ENCODE peak calls at places on chromosomes 6 and 20, in ten cellular contexts. K, Q, V, W, J, Y, F, L, X and U are unnamed samples.

GRCh38 chr6:11653028-11653583 is 115.6 kb downstream of the TMEM170B start:
- DNase-seq in L (peak), W (no peak), Q (peak), J (peak), V (peak), Y (peak), X (peak), K (peak), F (peak), U (peak)

GRCh38 chr6:168039301-168039700 is 39.7 kb downstream of the FRMD1 start:
- DNase-seq in X (no peak), Q (no peak), F (no peak), W (no peak), K (no peak), J (no peak), V (no peak), Y (no peak), L (no peak), U (no peak)

GRCh38 chr20:59023616-59024015 is 4.4 kb downstream of the TUBB1 start:
- DNase-seq in X (no peak), F (no peak), Y (no peak), W (no peak), L (no peak), Q (no peak), K (no peak), J (no peak), V (no peak), U (no peak)

GRCh38 chr6:23940466-23940865 is 185.5 kb upstream of the NRSN1 start:
- DNase-seq in W (no peak), Q (no peak), V (no peak), K (no peak), Y (no peak), J (no peak), L (no peak), F (no peak), X (no peak), U (no peak)

GRCh38 chr6:53794073-53794719 is 609 bp upstream of the LRRC1 start:
- DNase-seq in Q (peak), V (peak), Y (peak), W (peak), J (peak), L (peak), K (peak), X (peak), F (peak), U (peak)

GRCh38 chr6:29632789-29633531 is at the start of gene GABBR1:
- DNase-seq in L (peak), X (peak), W (peak), V (peak), J (peak), Q (peak), Y (peak), F (peak), K (peak), U (peak)

GRCh38 chr6:7721654-7722053 is 4.2 kb upstream of the BMP6 start:
- DNase-seq in Y (no peak), Q (peak), W (no peak), X (no peak), L (no peak), J (peak), V (no peak), F (peak), K (peak), U (peak)

GRCh38 chr6:139708342-139709199 is 334.1 kb upstream of the CITED2 start:
- DNase-seq in Y (peak), F (peak), X (no peak), V (no peak), Q (no peak), K (peak), L (no peak), W (no peak), J (peak), U (no peak)

GRCh38 chr6:50720623-50721022 is 7.3 kb downstream of the TFAP2D start:
- DNase-seq in V (no peak), J (no peak), K (peak), L (no peak), X (no peak), W (no peak), Y (no peak), F (no peak), Q (peak), U (no peak)

GRCh38 chr6:149903938-149904611 is 6.2 kb upstream of the RAET1E start:
- DNase-seq in X (no peak), F (no peak), Q (no peak), V (no peak), L (no peak), J (no peak), W (no peak), K (no peak), Y (no peak), U (no peak)

GRCh38 chr6:69957990-69958559 is 91.7 kb downstream of the COL19A1 start:
- DNase-seq in L (no peak), K (peak), W (no peak), Y (no peak), J (no peak), X (no peak), Q (no peak), V (no peak), F (peak), U (no peak)

GRCh38 chr6:116447496-116448011 is 13.6 kb upstream of the CALHM6 start:
- DNase-seq in X (peak), Y (peak), L (no peak), V (no peak), J (peak), W (no peak), K (peak), F (peak), Q (no peak), U (no peak)

GRCh38 chr20:17369506-17369905 is 142.7 kb downstream of the PCSK2 start:
- DNase-seq in Y (no peak), X (no peak), Q (no peak), L (no peak), W (no peak), J (no peak), K (no peak), F (no peak), V (no peak), U (no peak)

GRCh38 chr6:40308533-40309306 is 278.4 kb downstream of the LRFN2 start:
- DNase-seq in L (peak), Q (peak), X (peak), Y (peak), K (peak), J (peak), V (peak), W (peak), F (peak), U (peak)

GRCh38 chr6:130602151-130602770 is 224.9 kb upstream of the SMLR1 start:
- DNase-seq in L (no peak), Q (no peak), F (peak), K (peak), W (no peak), X (no peak), V (no peak), Y (peak), J (peak), U (no peak)

GRCh38 chr6:89267918-89268317 is 47.2 kb downstream of the GABRR2 start:
- DNase-seq in F (no peak), Q (no peak), K (no peak), Y (no peak), X (no peak), V (no peak), L (no peak), W (no peak), J (no peak), U (no peak)

GRCh38 chr6:128284128-128284527 is 236.3 kb downstream of the PTPRK start:
- DNase-seq in X (no peak), W (no peak), L (no peak), K (peak), F (no peak), J (no peak), Q (no peak), Y (no peak), V (no peak), U (no peak)

GRCh38 chr6:161511455-161512159 is 237.7 kb upstream of the AGPAT4 start:
- DNase-seq in X (no peak), J (no peak), V (no peak), K (no peak), Q (no peak), W (no peak), Y (no peak), F (no peak), L (no peak), U (no peak)

GRCh38 chr6:66307490-66307889 is 600.5 kb upstream of the EYS start:
- DNase-seq in W (no peak), K (no peak), Y (no peak), X (no peak), F (no peak), L (no peak), V (no peak), Q (no peak), J (no peak), U (no peak)

GRCh38 chr6:158160932-158161539 is 7.0 kb downstream of the SERAC1 start:
- DNase-seq in Q (no peak), K (peak), J (no peak), V (no peak), Y (peak), L (no peak), W (no peak), X (no peak), F (peak), U (no peak)

GRCh38 chr6:36050305-36050704 is 22.7 kb downstream of the MAPK14 start:
- DNase-seq in F (no peak), V (no peak), W (no peak), Y (no peak), J (no peak), K (no peak), Q (no peak), L (no peak), X (no peak), U (no peak)

GRCh38 chr6:24859608-24860007 is 60.9 kb upstream of the ARMH2 start:
- DNase-seq in J (no peak), K (no peak), F (no peak), X (no peak), Y (no peak), L (no peak), Q (no peak), V (no peak), W (no peak), U (no peak)

GRCh38 chr20:53934421-53935352 is 135.7 kb downstream of the BCAS1 start:
- DNase-seq in L (no peak), K (peak), F (peak), Y (peak), J (no peak), Q (peak), X (peak), W (peak), V (peak), U (peak)

GRCh38 chr6:62652692-62653328 is 366.8 kb upstream of the KHDRBS2 start:
- DNase-seq in Y (no peak), W (no peak), J (no peak), F (peak), X (no peak), V (no peak), Q (peak), K (peak), L (no peak), U (no peak)

GRCh38 chr20:24502184-24502583 is 32.8 kb downstream of the SYNDIG1 start:
- DNase-seq in L (no peak), F (peak), V (no peak), Y (peak), W (no peak), J (peak), X (peak), K (peak), Q (no peak), U (no peak)

GRCh38 chr6:98036344-98036743 is 753.3 kb upstream of the MMS22L start:
- DNase-seq in J (no peak), X (no peak), K (no peak), L (no peak), Q (no peak), W (no peak), F (no peak), V (no peak), Y (no peak), U (no peak)

GRCh38 chr6:77245026-77245425 is 218.3 kb downstream of the HTR1B start:
- DNase-seq in F (no peak), L (no peak), J (no peak), K (peak), X (no peak), Y (no peak), V (no peak), W (no peak), Q (no peak), U (no peak)

GRCh38 chr6:21500894-21501293 is 92.7 kb upstream of the SOX4 start:
- DNase-seq in K (no peak), Y (no peak), X (no peak), J (no peak), F (no peak), L (no peak), W (no peak), Q (no peak), V (no peak), U (no peak)

GRCh38 chr20:3165473-3166337 is 6.0 kb upstream of the FASTKD5 start:
- DNase-seq in F (peak), W (peak), K (peak), J (no peak), X (peak), V (no peak), Q (no peak), L (no peak), Y (no peak), U (no peak)

DNA sequence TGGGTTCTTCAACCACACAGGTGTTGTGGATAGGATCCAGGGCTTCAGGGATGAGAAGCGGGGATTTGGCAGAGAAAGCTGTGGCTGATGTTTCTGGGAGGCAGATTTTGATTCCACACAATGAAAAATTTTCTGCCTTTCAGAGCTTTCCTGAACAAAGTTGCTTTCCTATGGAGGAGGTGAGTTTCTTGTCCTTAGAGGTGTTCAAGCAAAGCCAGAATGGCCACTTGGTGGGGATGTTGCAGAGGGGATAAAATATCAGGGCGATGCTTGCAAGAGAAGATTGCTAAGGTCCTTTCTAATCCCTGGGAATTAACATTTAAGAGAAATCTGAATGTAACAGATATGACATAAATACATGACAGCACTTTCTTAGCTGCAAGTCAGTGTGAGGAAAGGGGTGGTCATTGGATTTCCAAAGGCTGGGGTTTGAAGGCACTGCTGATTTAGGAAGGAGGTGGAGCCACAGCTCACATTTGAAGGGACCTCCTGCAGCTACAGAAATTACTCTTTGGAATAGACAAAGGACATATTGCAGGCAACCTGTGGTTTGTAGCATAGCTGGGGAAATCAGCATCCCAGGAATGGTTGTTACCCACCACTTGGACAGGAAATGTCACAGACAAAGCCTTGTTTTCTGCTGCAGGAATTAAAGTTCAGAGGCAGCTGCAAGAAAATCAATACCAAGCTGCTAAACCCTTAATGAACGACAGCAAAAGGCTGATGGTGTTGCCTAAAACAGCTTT is 271.1 kb upstream of the CHD6 start:
- DNase-seq in V (no peak), L (no peak), K (no peak), J (no peak), W (no peak), Q (peak), F (no peak), X (no peak), Y (no peak), U (no peak)
- TF ChIP-seq CTCF in V (no peak), L (peak), K (no peak), J (no peak), W (no peak), Q (no peak), F (no peak), X (no peak), Y (no peak), U (peak)

GRCh38 chr20:44750081-44750805 is 4.6 kb downstream of the KCNK15 start:
- DNase-seq in K (no peak), L (no peak), Y (no peak), W (no peak), Q (no peak), F (no peak), X (no peak), V (no peak), J (no peak), U (no peak)
- TF ChIP-seq CTCF in K (peak), L (peak), Y (peak), W (peak), Q (no peak), F (peak), X (no peak), V (no peak), J (no peak), U (no peak)

DNA sequence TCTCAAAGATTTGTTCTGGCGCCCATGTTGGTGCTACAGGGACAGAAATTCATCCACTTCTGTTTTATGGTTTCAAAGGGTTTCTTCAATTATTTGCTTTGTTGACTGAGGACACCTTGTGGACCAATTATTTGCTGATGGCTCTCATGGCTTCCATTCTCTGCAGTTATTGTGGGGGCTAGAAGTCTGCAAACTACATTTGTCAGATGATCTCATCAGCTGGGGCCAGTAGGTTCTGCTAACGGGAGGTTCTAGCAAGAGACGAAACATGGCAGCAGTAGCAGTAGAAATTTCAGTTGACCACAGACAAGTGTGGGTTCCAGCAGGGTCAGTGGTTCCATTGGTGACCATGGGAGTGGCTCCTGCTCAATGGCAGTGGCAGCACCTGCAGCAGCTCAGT is 72.8 kb upstream of the BLCAP start:
- DNase-seq in F (no peak), Q (no peak), L (no peak), W (no peak), V (no peak), K (no peak), Y (no peak), X (no peak), J (no peak), U (no peak)
- TF ChIP-seq CTCF in F (no peak), Q (no peak), L (no peak), W (no peak), V (no peak), K (no peak), Y (no peak), X (no peak), J (no peak), U (no peak)

DNA sequence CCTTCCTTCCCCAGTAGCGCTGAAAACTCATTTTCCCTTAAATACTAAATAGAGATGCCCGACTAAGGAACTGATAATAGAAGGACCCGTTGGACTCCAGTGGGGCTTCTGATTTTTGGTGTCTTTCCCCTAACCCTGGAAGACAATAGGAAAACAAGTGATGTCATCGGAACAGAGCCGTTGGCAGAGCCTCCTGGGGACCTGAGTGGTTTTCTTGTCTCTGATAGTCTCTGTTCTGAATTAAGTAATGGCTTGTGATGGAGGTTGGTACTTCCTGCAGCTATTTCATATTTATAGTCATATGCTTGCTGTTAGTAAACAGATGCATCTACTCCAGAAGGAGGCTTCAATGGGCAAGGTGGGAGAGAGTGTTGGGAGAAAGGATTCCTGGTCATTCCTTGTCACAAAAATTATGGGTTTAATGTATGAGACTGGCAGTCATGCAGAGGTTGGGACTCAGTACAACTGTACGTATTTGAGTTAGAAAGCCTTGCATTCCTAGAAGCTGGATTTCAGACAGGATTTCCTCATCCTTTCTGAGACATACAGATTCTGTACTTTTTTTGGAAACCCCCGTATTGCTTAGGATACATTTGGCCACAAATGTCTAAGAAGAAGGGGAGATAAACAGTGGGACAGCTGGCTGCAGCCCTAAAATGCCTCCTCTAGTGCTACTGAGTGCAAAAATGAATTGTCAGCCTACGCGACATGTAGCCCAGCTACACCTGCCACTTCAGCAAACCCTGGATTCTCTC is 38.0 kb downstream of the CDS2 start:
- DNase-seq in J (no peak), K (no peak), L (no peak), Y (no peak), V (no peak), F (no peak), W (no peak), Q (no peak), X (no peak), U (no peak)
- TF ChIP-seq CTCF in J (no peak), K (no peak), L (no peak), Y (peak), V (no peak), F (no peak), W (no peak), Q (no peak), X (no peak), U (no peak)

DNA sequence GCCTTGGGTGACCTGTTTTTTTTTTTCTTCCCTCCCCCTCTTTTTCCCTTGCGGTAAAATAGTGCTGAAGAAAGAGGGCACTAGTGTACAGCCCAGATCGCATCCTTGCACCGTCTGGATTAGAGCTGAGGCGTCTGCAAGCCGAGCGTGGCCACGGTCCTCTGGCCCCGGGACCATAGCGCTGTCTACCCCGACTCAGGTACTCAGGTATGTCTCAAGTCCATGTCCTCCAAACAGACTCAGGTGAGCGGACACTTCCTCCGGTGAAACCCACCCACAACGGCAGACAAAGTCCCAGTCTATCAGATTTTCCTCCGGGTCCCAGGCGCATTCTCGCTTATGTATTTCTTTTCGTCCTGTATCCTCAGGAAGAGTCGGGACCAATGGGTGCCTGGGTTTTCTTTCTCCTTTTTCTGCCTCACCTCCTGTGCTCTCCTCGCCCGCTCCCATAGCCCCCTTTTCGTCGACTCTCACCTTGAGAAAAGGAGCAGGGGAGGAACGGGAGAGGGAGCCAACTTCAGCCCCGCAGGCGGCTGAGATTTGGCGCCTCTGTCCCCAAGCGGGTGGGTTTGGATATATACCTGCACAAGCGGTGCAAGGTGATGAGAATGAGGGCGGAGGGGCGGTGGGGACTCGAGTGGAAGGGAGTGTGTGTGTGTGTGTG is 1.1 kb upstream of the GRM1 start:
- DNase-seq in W (no peak), L (no peak), F (no peak), Q (no peak), Y (no peak), K (peak), J (no peak), X (no peak), V (no peak), U (peak)
- TF ChIP-seq CTCF in W (no peak), L (no peak), F (no peak), Q (no peak), Y (no peak), K (no peak), J (no peak), X (no peak), V (no peak), U (no peak)

GRCh38 chr6:34858681-34859080 is 29.2 kb downstream of the TAF11 start:
- DNase-seq in J (no peak), L (no peak), X (no peak), V (no peak), W (no peak), Q (no peak), Y (no peak), F (no peak), K (peak), U (no peak)
- TF ChIP-seq CTCF in J (no peak), L (no peak), X (no peak), V (no peak), W (no peak), Q (no peak), Y (peak), F (no peak), K (no peak), U (no peak)

DNA sequence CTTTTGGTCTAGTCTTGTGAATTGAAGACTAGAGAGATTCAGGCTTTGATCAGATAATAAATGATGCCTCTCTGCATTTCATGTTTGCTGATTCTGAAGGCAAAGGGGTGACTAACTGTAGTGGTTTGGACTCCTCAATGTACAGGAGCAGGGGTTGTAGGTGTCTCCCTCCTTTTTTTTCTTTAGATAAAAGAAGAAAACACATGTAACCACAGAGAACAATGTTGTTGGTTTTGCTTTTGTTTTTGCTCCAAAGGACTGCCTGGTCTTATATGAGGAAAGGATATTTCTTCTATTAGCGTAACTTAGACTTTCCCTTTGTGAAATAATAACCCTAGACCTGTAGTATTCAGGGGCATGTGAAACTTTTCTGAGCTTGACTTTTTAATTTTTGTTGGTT is 53.2 kb downstream of the RFPL4B start:
- DNase-seq in Y (no peak), J (no peak), W (no peak), Q (no peak), K (no peak), X (no peak), V (no peak), F (no peak), L (no peak), U (no peak)
- TF ChIP-seq CTCF in Y (no peak), J (no peak), W (no peak), Q (no peak), K (no peak), X (no peak), V (no peak), F (no peak), L (no peak), U (no peak)